ENCODE peak calls at places on chromosome 14, in six cellular contexts. One of them, this sample, is unnamed.

GRCh38 chr14:71472281-71472960 is 459.8 kb upstream of the RGS6 start:
- DNase-seq in fibroblast of lung: peak; percentile 38
- DNase-seq in stimulated activated CD4-positive, alpha-beta T cell treated with anti-CD3 and anti-CD28 coated beads, Interleukin-2, amount 100 ng/mL, for 24 hours: no peak
- DNase-seq in non-pigmented ciliary epithelial cell: no peak
- DNase-seq in bronchial epithelial cell: no peak
- DNase-seq in Caki2: no peak
- DNase-seq in this sample: no peak

GRCh38 chr14:23559010-23559920 is 3.2 kb downstream of the THTPA start:
- DNase-seq in fibroblast of lung: peak; percentile 59
- DNase-seq in stimulated activated CD4-positive, alpha-beta T cell treated with anti-CD3 and anti-CD28 coated beads, Interleukin-2, amount 100 ng/mL, for 24 hours: peak; percentile 81
- DNase-seq in non-pigmented ciliary epithelial cell: no peak
- DNase-seq in bronchial epithelial cell: peak; percentile 26
- DNase-seq in Caki2: no peak
- DNase-seq in this sample: no peak

GRCh38 chr14:58920230-58920629 is 268.2 kb upstream of the DAAM1 start:
- DNase-seq in fibroblast of lung: no peak
- DNase-seq in stimulated activated CD4-positive, alpha-beta T cell treated with anti-CD3 and anti-CD28 coated beads, Interleukin-2, amount 100 ng/mL, for 24 hours: no peak
- DNase-seq in non-pigmented ciliary epithelial cell: no peak
- DNase-seq in bronchial epithelial cell: no peak
- DNase-seq in Caki2: no peak
- DNase-seq in this sample: no peak

GRCh38 chr14:24848427-24848826 is 201.5 kb downstream of the STXBP6 start:
- DNase-seq in fibroblast of lung: peak; percentile 73
- DNase-seq in stimulated activated CD4-positive, alpha-beta T cell treated with anti-CD3 and anti-CD28 coated beads, Interleukin-2, amount 100 ng/mL, for 24 hours: no peak
- DNase-seq in non-pigmented ciliary epithelial cell: peak; percentile 28
- DNase-seq in bronchial epithelial cell: peak; percentile 5
- DNase-seq in Caki2: no peak
- DNase-seq in this sample: no peak

GRCh38 chr14:71202881-71203280 is 295.6 kb downstream of the PCNX1 start:
- DNase-seq in fibroblast of lung: no peak
- DNase-seq in stimulated activated CD4-positive, alpha-beta T cell treated with anti-CD3 and anti-CD28 coated beads, Interleukin-2, amount 100 ng/mL, for 24 hours: no peak
- DNase-seq in non-pigmented ciliary epithelial cell: no peak
- DNase-seq in bronchial epithelial cell: no peak
- DNase-seq in Caki2: no peak
- DNase-seq in this sample: no peak

GRCh38 chr14:76995279-76996035 is 33.1 kb downstream of the IRF2BPL start:
- DNase-seq in fibroblast of lung: no peak
- DNase-seq in stimulated activated CD4-positive, alpha-beta T cell treated with anti-CD3 and anti-CD28 coated beads, Interleukin-2, amount 100 ng/mL, for 24 hours: peak; percentile 38
- DNase-seq in non-pigmented ciliary epithelial cell: no peak
- DNase-seq in bronchial epithelial cell: no peak
- DNase-seq in Caki2: no peak
- DNase-seq in this sample: no peak

GRCh38 chr14:59454131-59454530 is 11.0 kb downstream of the GPR135 start:
- DNase-seq in fibroblast of lung: peak; percentile 96
- DNase-seq in stimulated activated CD4-positive, alpha-beta T cell treated with anti-CD3 and anti-CD28 coated beads, Interleukin-2, amount 100 ng/mL, for 24 hours: no peak
- DNase-seq in non-pigmented ciliary epithelial cell: peak; percentile 95
- DNase-seq in bronchial epithelial cell: peak; percentile 87
- DNase-seq in Caki2: peak; percentile 3
- DNase-seq in this sample: peak; percentile 51

GRCh38 chr14:77950371-77950770 is 150.5 kb downstream of the ADCK1 start:
- DNase-seq in fibroblast of lung: no peak
- DNase-seq in stimulated activated CD4-positive, alpha-beta T cell treated with anti-CD3 and anti-CD28 coated beads, Interleukin-2, amount 100 ng/mL, for 24 hours: no peak
- DNase-seq in non-pigmented ciliary epithelial cell: no peak
- DNase-seq in bronchial epithelial cell: no peak
- DNase-seq in Caki2: no peak
- DNase-seq in this sample: no peak

GRCh38 chr14:23054000-23054811 is 3.1 kb downstream of the CDH24 start:
- DNase-seq in fibroblast of lung: no peak
- DNase-seq in stimulated activated CD4-positive, alpha-beta T cell treated with anti-CD3 and anti-CD28 coated beads, Interleukin-2, amount 100 ng/mL, for 24 hours: peak; percentile 50
- DNase-seq in non-pigmented ciliary epithelial cell: no peak
- DNase-seq in bronchial epithelial cell: no peak
- DNase-seq in Caki2: no peak
- DNase-seq in this sample: no peak

GRCh38 chr14:69300601-69301221 is 40.8 kb downstream of the GALNT16 start:
- DNase-seq in fibroblast of lung: no peak
- DNase-seq in stimulated activated CD4-positive, alpha-beta T cell treated with anti-CD3 and anti-CD28 coated beads, Interleukin-2, amount 100 ng/mL, for 24 hours: no peak
- DNase-seq in non-pigmented ciliary epithelial cell: no peak
- DNase-seq in bronchial epithelial cell: no peak
- DNase-seq in Caki2: no peak
- DNase-seq in this sample: no peak

GRCh38 chr14:25237845-25238244 is 187.9 kb upstream of the STXBP6 start:
- DNase-seq in fibroblast of lung: peak; percentile 11
- DNase-seq in stimulated activated CD4-positive, alpha-beta T cell treated with anti-CD3 and anti-CD28 coated beads, Interleukin-2, amount 100 ng/mL, for 24 hours: no peak
- DNase-seq in non-pigmented ciliary epithelial cell: no peak
- DNase-seq in bronchial epithelial cell: peak; percentile 18
- DNase-seq in Caki2: no peak
- DNase-seq in this sample: no peak

GRCh38 chr14:72961579-72962335 is 35.5 kb downstream of the DCAF4 start:
- DNase-seq in fibroblast of lung: no peak
- DNase-seq in stimulated activated CD4-positive, alpha-beta T cell treated with anti-CD3 and anti-CD28 coated beads, Interleukin-2, amount 100 ng/mL, for 24 hours: no peak
- DNase-seq in non-pigmented ciliary epithelial cell: no peak
- DNase-seq in bronchial epithelial cell: peak; percentile 85
- DNase-seq in Caki2: peak; percentile 41
- DNase-seq in this sample: no peak

GRCh38 chr14:88210426-88210825 is 112.6 kb downstream of the KCNK10 start:
- DNase-seq in fibroblast of lung: no peak
- DNase-seq in stimulated activated CD4-positive, alpha-beta T cell treated with anti-CD3 and anti-CD28 coated beads, Interleukin-2, amount 100 ng/mL, for 24 hours: no peak
- DNase-seq in non-pigmented ciliary epithelial cell: no peak
- DNase-seq in bronchial epithelial cell: no peak
- DNase-seq in Caki2: no peak
- DNase-seq in this sample: no peak

GRCh38 chr14:88233915-88234314 is 89.2 kb downstream of the KCNK10 start:
- DNase-seq in fibroblast of lung: no peak
- DNase-seq in stimulated activated CD4-positive, alpha-beta T cell treated with anti-CD3 and anti-CD28 coated beads, Interleukin-2, amount 100 ng/mL, for 24 hours: peak; percentile 3
- DNase-seq in non-pigmented ciliary epithelial cell: no peak
- DNase-seq in bronchial epithelial cell: peak; percentile 14
- DNase-seq in Caki2: no peak
- DNase-seq in this sample: no peak

GRCh38 chr14:49972199-49972671 is 79.4 kb downstream of the ARF6 start:
- DNase-seq in fibroblast of lung: peak; percentile 73
- DNase-seq in stimulated activated CD4-positive, alpha-beta T cell treated with anti-CD3 and anti-CD28 coated beads, Interleukin-2, amount 100 ng/mL, for 24 hours: no peak
- DNase-seq in non-pigmented ciliary epithelial cell: no peak
- DNase-seq in bronchial epithelial cell: peak; percentile 84
- DNase-seq in Caki2: no peak
- DNase-seq in this sample: no peak

GRCh38 chr14:95290769-95291440 is 28.8 kb downstream of the CLMN start:
- DNase-seq in fibroblast of lung: no peak
- DNase-seq in stimulated activated CD4-positive, alpha-beta T cell treated with anti-CD3 and anti-CD28 coated beads, Interleukin-2, amount 100 ng/mL, for 24 hours: no peak
- DNase-seq in non-pigmented ciliary epithelial cell: no peak
- DNase-seq in bronchial epithelial cell: peak; percentile 72
- DNase-seq in Caki2: no peak
- DNase-seq in this sample: no peak

GRCh38 chr14:38994721-38995120 is 108.3 kb downstream of the SEC23A start:
- DNase-seq in fibroblast of lung: no peak
- DNase-seq in stimulated activated CD4-positive, alpha-beta T cell treated with anti-CD3 and anti-CD28 coated beads, Interleukin-2, amount 100 ng/mL, for 24 hours: no peak
- DNase-seq in non-pigmented ciliary epithelial cell: no peak
- DNase-seq in bronchial epithelial cell: no peak
- DNase-seq in Caki2: no peak
- DNase-seq in this sample: no peak

GRCh38 chr14:75540479-75540851 is 18.2 kb downstream of the BATF start:
- DNase-seq in fibroblast of lung: no peak
- DNase-seq in stimulated activated CD4-positive, alpha-beta T cell treated with anti-CD3 and anti-CD28 coated beads, Interleukin-2, amount 100 ng/mL, for 24 hours: no peak
- DNase-seq in non-pigmented ciliary epithelial cell: no peak
- DNase-seq in bronchial epithelial cell: no peak
- DNase-seq in Caki2: no peak
- DNase-seq in this sample: no peak

GRCh38 chr14:37508500-37508899 is 86.5 kb downstream of the FOXA1 start:
- DNase-seq in fibroblast of lung: peak; percentile 8
- DNase-seq in stimulated activated CD4-positive, alpha-beta T cell treated with anti-CD3 and anti-CD28 coated beads, Interleukin-2, amount 100 ng/mL, for 24 hours: no peak
- DNase-seq in non-pigmented ciliary epithelial cell: no peak
- DNase-seq in bronchial epithelial cell: no peak
- DNase-seq in Caki2: no peak
- DNase-seq in this sample: no peak

GRCh38 chr14:65847065-65847847 is 434.7 kb downstream of the FUT8 start:
- DNase-seq in fibroblast of lung: no peak
- DNase-seq in stimulated activated CD4-positive, alpha-beta T cell treated with anti-CD3 and anti-CD28 coated beads, Interleukin-2, amount 100 ng/mL, for 24 hours: peak; percentile 45
- DNase-seq in non-pigmented ciliary epithelial cell: no peak
- DNase-seq in bronchial epithelial cell: no peak
- DNase-seq in Caki2: no peak
- DNase-seq in this sample: no peak

GRCh38 chr14:64081174-64081746 is 212.9 kb downstream of the ESR2 start:
- DNase-seq in fibroblast of lung: no peak
- DNase-seq in stimulated activated CD4-positive, alpha-beta T cell treated with anti-CD3 and anti-CD28 coated beads, Interleukin-2, amount 100 ng/mL, for 24 hours: no peak
- DNase-seq in non-pigmented ciliary epithelial cell: no peak
- DNase-seq in bronchial epithelial cell: peak; percentile 75
- DNase-seq in Caki2: no peak
- DNase-seq in this sample: no peak

GRCh38 chr14:75981426-75981825 is 369 bp downstream of the TGFB3 start:
- DNase-seq in fibroblast of lung: no peak
- DNase-seq in stimulated activated CD4-positive, alpha-beta T cell treated with anti-CD3 and anti-CD28 coated beads, Interleukin-2, amount 100 ng/mL, for 24 hours: peak; percentile 39
- DNase-seq in non-pigmented ciliary epithelial cell: no peak
- DNase-seq in bronchial epithelial cell: no peak
- DNase-seq in Caki2: no peak
- DNase-seq in this sample: no peak

GRCh38 chr14:58772814-58773620 is 135.3 kb downstream of the DACT1 start:
- DNase-seq in fibroblast of lung: no peak
- DNase-seq in stimulated activated CD4-positive, alpha-beta T cell treated with anti-CD3 and anti-CD28 coated beads, Interleukin-2, amount 100 ng/mL, for 24 hours: no peak
- DNase-seq in non-pigmented ciliary epithelial cell: no peak
- DNase-seq in bronchial epithelial cell: no peak
- DNase-seq in Caki2: peak; percentile 47
- DNase-seq in this sample: no peak

GRCh38 chr14:21343035-21343794 is 40.6 kb downstream of the SUPT16H start:
- DNase-seq in fibroblast of lung: no peak
- DNase-seq in stimulated activated CD4-positive, alpha-beta T cell treated with anti-CD3 and anti-CD28 coated beads, Interleukin-2, amount 100 ng/mL, for 24 hours: no peak
- DNase-seq in non-pigmented ciliary epithelial cell: no peak
- DNase-seq in bronchial epithelial cell: no peak
- DNase-seq in Caki2: no peak
- DNase-seq in this sample: no peak

GRCh38 chr14:103121846-103122577 is 1.2 kb upstream of the TNFAIP2 start:
- DNase-seq in fibroblast of lung: peak; percentile 80
- DNase-seq in stimulated activated CD4-positive, alpha-beta T cell treated with anti-CD3 and anti-CD28 coated beads, Interleukin-2, amount 100 ng/mL, for 24 hours: no peak
- DNase-seq in non-pigmented ciliary epithelial cell: no peak
- DNase-seq in bronchial epithelial cell: no peak
- DNase-seq in Caki2: peak; percentile 96
- DNase-seq in this sample: no peak

GRCh38 chr14:54722791-54723432 is 156.0 kb downstream of the SAMD4A start:
- DNase-seq in fibroblast of lung: no peak
- DNase-seq in stimulated activated CD4-positive, alpha-beta T cell treated with anti-CD3 and anti-CD28 coated beads, Interleukin-2, amount 100 ng/mL, for 24 hours: no peak
- DNase-seq in non-pigmented ciliary epithelial cell: no peak
- DNase-seq in bronchial epithelial cell: peak; percentile 62
- DNase-seq in Caki2: no peak
- DNase-seq in this sample: no peak

GRCh38 chr14:100864960-100865681 is 38.4 kb downstream of the RTL1 start:
- DNase-seq in fibroblast of lung: no peak
- DNase-seq in stimulated activated CD4-positive, alpha-beta T cell treated with anti-CD3 and anti-CD28 coated beads, Interleukin-2, amount 100 ng/mL, for 24 hours: no peak
- DNase-seq in non-pigmented ciliary epithelial cell: no peak
- DNase-seq in bronchial epithelial cell: peak; percentile 32
- DNase-seq in Caki2: no peak
- DNase-seq in this sample: no peak

GRCh38 chr14:20781805-20782204 is 737 bp downstream of the RNASE6 start:
- DNase-seq in fibroblast of lung: no peak
- DNase-seq in stimulated activated CD4-positive, alpha-beta T cell treated with anti-CD3 and anti-CD28 coated beads, Interleukin-2, amount 100 ng/mL, for 24 hours: peak; percentile 5
- DNase-seq in non-pigmented ciliary epithelial cell: no peak
- DNase-seq in bronchial epithelial cell: no peak
- DNase-seq in Caki2: no peak
- DNase-seq in this sample: no peak

GRCh38 chr14:94132285-94132887 is 3.0 kb upstream of the IFI27L2 start:
- DNase-seq in fibroblast of lung: peak; percentile 77
- DNase-seq in stimulated activated CD4-positive, alpha-beta T cell treated with anti-CD3 and anti-CD28 coated beads, Interleukin-2, amount 100 ng/mL, for 24 hours: peak; percentile 60
- DNase-seq in non-pigmented ciliary epithelial cell: no peak
- DNase-seq in bronchial epithelial cell: peak; percentile 75
- DNase-seq in Caki2: peak; percentile 45
- DNase-seq in this sample: no peak

GRCh38 chr14:59395672-59396071 is 69.5 kb downstream of the GPR135 start:
- DNase-seq in fibroblast of lung: no peak
- DNase-seq in stimulated activated CD4-positive, alpha-beta T cell treated with anti-CD3 and anti-CD28 coated beads, Interleukin-2, amount 100 ng/mL, for 24 hours: no peak
- DNase-seq in non-pigmented ciliary epithelial cell: no peak
- DNase-seq in bronchial epithelial cell: no peak
- DNase-seq in Caki2: no peak
- DNase-seq in this sample: no peak